ENCODE peak calls at places on chromosomes 3 and 15, in five cellular contexts. One of them, this sample, is unnamed.

GRCh38 chr3:15011174-15011573 is 53.9 kb downstream of the MRPS25 start:
- DNase-seq in astrocyte of the spinal cord: no peak
- DNase-seq in transverse colon: no peak
- DNase-seq in bronchial epithelial cell: peak; percentile 71
- DNase-seq in CD4-positive, alpha-beta T cell: no peak
- DNase-seq in this sample: no peak

GRCh38 chr3:3665961-3666640 is 133.1 kb upstream of the LRRN1 start:
- DNase-seq in astrocyte of the spinal cord: no peak
- DNase-seq in transverse colon: no peak
- DNase-seq in bronchial epithelial cell: peak; percentile 17
- DNase-seq in CD4-positive, alpha-beta T cell: no peak
- DNase-seq in this sample: peak; percentile 5

GRCh38 chr15:48244923-48245322 is 38.8 kb downstream of the SLC12A1 start:
- DNase-seq in astrocyte of the spinal cord: no peak
- DNase-seq in transverse colon: no peak
- DNase-seq in bronchial epithelial cell: peak; percentile 84
- DNase-seq in CD4-positive, alpha-beta T cell: no peak
- DNase-seq in this sample: peak; percentile 81

GRCh38 chr3:197083486-197083885 is 53.9 kb upstream of the MELTF start:
- DNase-seq in astrocyte of the spinal cord: peak; percentile 75
- DNase-seq in transverse colon: no peak
- DNase-seq in bronchial epithelial cell: peak; percentile 88
- DNase-seq in CD4-positive, alpha-beta T cell: no peak
- DNase-seq in this sample: peak; percentile 71

GRCh38 chr3:2420919-2421318 is 322.3 kb downstream of the CNTN4 start:
- DNase-seq in astrocyte of the spinal cord: no peak
- DNase-seq in transverse colon: no peak
- DNase-seq in bronchial epithelial cell: no peak
- DNase-seq in CD4-positive, alpha-beta T cell: no peak
- DNase-seq in this sample: no peak

GRCh38 chr15:94243418-94243817 is 12.1 kb downstream of the MCTP2 start:
- DNase-seq in astrocyte of the spinal cord: no peak
- DNase-seq in transverse colon: no peak
- DNase-seq in bronchial epithelial cell: no peak
- DNase-seq in CD4-positive, alpha-beta T cell: no peak
- DNase-seq in this sample: no peak

GRCh38 chr3:806006-806405 is 286.8 kb upstream of the CNTN6 start:
- DNase-seq in astrocyte of the spinal cord: no peak
- DNase-seq in transverse colon: no peak
- DNase-seq in bronchial epithelial cell: no peak
- DNase-seq in CD4-positive, alpha-beta T cell: no peak
- DNase-seq in this sample: no peak

GRCh38 chr3:184229424-184230080 is at the start of gene VWA5B2:
- DNase-seq in astrocyte of the spinal cord: peak; percentile 18
- DNase-seq in transverse colon: peak; percentile 65
- DNase-seq in bronchial epithelial cell: peak; percentile 8
- DNase-seq in CD4-positive, alpha-beta T cell: peak; percentile 56
- DNase-seq in this sample: peak; percentile 49

GRCh38 chr15:39908186-39908585 is 11.9 kb downstream of the GPR176 start:
- DNase-seq in astrocyte of the spinal cord: peak; percentile 85
- DNase-seq in transverse colon: no peak
- DNase-seq in bronchial epithelial cell: peak; percentile 91
- DNase-seq in CD4-positive, alpha-beta T cell: no peak
- DNase-seq in this sample: peak; percentile 74

GRCh38 chr15:66748320-66748779 is 46.3 kb downstream of the SMAD6 start:
- DNase-seq in astrocyte of the spinal cord: peak; percentile 78
- DNase-seq in transverse colon: no peak
- DNase-seq in bronchial epithelial cell: no peak
- DNase-seq in CD4-positive, alpha-beta T cell: no peak
- DNase-seq in this sample: no peak

GRCh38 chr3:74267126-74267525 is 347.3 kb downstream of the CNTN3 start:
- DNase-seq in astrocyte of the spinal cord: no peak
- DNase-seq in transverse colon: no peak
- DNase-seq in bronchial epithelial cell: peak; percentile 21
- DNase-seq in CD4-positive, alpha-beta T cell: no peak
- DNase-seq in this sample: peak; percentile 3

GRCh38 chr3:138440596-138440995 is 6.2 kb downstream of the ESYT3 start:
- DNase-seq in astrocyte of the spinal cord: no peak
- DNase-seq in transverse colon: no peak
- DNase-seq in bronchial epithelial cell: peak; percentile 47
- DNase-seq in CD4-positive, alpha-beta T cell: no peak
- DNase-seq in this sample: peak; percentile 24

GRCh38 chr3:101020616-101021015 is 27.4 kb upstream of the ABI3BP start:
- DNase-seq in astrocyte of the spinal cord: peak; percentile 23
- DNase-seq in transverse colon: no peak
- DNase-seq in bronchial epithelial cell: no peak
- DNase-seq in CD4-positive, alpha-beta T cell: no peak
- DNase-seq in this sample: peak; percentile 27

GRCh38 chr15:71109130-71109529 is 6.1 kb upstream of the THSD4 start:
- DNase-seq in astrocyte of the spinal cord: peak; percentile 56
- DNase-seq in transverse colon: no peak
- DNase-seq in bronchial epithelial cell: no peak
- DNase-seq in CD4-positive, alpha-beta T cell: no peak
- DNase-seq in this sample: no peak
- TF ChIP-seq CTCF in astrocyte of the spinal cord: peak; percentile 35
- TF ChIP-seq CTCF in transverse colon: no peak
- TF ChIP-seq CTCF in bronchial epithelial cell: no peak
- TF ChIP-seq CTCF in CD4-positive, alpha-beta T cell: no peak
- TF ChIP-seq CTCF in this sample: no peak

DNA sequence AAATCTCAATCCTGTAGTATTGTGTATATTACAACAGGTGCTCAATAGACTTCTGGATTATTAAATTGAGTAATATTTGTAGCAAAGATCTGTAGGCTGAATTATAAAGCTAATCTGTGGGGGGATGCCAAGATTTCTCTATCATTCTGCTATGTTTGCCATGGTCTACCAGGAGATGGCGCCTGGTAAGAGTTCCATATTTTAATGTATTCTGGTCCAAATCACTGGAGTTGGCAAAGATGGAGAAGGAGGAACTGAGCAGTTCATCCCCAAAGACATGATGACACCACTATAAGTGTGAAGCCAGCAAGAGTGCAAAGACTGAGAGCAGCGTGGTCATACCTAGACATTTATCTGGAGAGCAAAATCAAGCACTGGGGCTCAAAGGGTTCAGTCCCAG is 340.8 kb upstream of the TPRG1 start:
- DNase-seq in astrocyte of the spinal cord: no peak
- DNase-seq in transverse colon: no peak
- DNase-seq in bronchial epithelial cell: no peak
- DNase-seq in CD4-positive, alpha-beta T cell: no peak
- DNase-seq in this sample: peak; percentile 45
- TF ChIP-seq CTCF in astrocyte of the spinal cord: peak; percentile 36
- TF ChIP-seq CTCF in transverse colon: no peak
- TF ChIP-seq CTCF in bronchial epithelial cell: no peak
- TF ChIP-seq CTCF in CD4-positive, alpha-beta T cell: peak; percentile 22
- TF ChIP-seq CTCF in this sample: no peak

GRCh38 chr3:47485812-47486211 is 10.1 kb upstream of the SCAP start:
- DNase-seq in astrocyte of the spinal cord: no peak
- DNase-seq in transverse colon: no peak
- DNase-seq in bronchial epithelial cell: no peak
- DNase-seq in CD4-positive, alpha-beta T cell: no peak
- DNase-seq in this sample: no peak

GRCh38 chr3:47478022-47478421 is 2.3 kb upstream of the SCAP start:
- DNase-seq in astrocyte of the spinal cord: no peak
- DNase-seq in transverse colon: no peak
- DNase-seq in bronchial epithelial cell: no peak
- DNase-seq in CD4-positive, alpha-beta T cell: no peak
- DNase-seq in this sample: no peak

GRCh38 chr3:47479826-47480160 is 4.1 kb upstream of the SCAP start:
- DNase-seq in astrocyte of the spinal cord: no peak
- DNase-seq in transverse colon: no peak
- DNase-seq in bronchial epithelial cell: no peak
- DNase-seq in CD4-positive, alpha-beta T cell: no peak
- DNase-seq in this sample: no peak

GRCh38 chr3:47487265-47487664 is 11.5 kb upstream of the SCAP start:
- DNase-seq in astrocyte of the spinal cord: no peak
- DNase-seq in transverse colon: no peak
- DNase-seq in bronchial epithelial cell: no peak
- DNase-seq in CD4-positive, alpha-beta T cell: no peak
- DNase-seq in this sample: no peak

GRCh38 chr3:47482411-47482810 is 6.7 kb upstream of the SCAP start:
- DNase-seq in astrocyte of the spinal cord: no peak
- DNase-seq in transverse colon: no peak
- DNase-seq in bronchial epithelial cell: no peak
- DNase-seq in CD4-positive, alpha-beta T cell: no peak
- DNase-seq in this sample: no peak
- TF ChIP-seq CTCF in astrocyte of the spinal cord: no peak
- TF ChIP-seq CTCF in transverse colon: no peak
- TF ChIP-seq CTCF in bronchial epithelial cell: no peak
- TF ChIP-seq CTCF in CD4-positive, alpha-beta T cell: no peak
- TF ChIP-seq CTCF in this sample: no peak

DNA sequence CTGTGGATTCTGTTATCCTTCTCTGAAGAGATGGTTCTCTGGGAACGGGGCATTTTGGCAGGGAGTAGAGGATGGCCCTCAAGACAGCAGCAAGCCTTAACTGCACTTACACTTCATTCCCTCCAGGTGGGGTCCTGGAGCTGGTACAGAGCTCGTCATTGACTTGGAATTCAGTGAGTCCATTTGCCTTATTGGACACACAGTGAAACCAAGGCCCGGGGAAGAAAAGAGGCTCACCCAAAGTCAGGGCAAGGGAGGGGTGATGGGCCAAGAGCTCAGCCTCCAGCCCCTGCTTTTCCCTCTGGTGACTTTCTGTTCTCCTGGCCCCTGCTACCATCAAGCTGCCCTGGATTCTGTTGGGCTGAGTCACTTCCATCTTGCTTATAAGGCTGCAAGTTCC is 125.6 kb downstream of the ETFA start:
- DNase-seq in astrocyte of the spinal cord: peak; percentile 71
- DNase-seq in transverse colon: no peak
- DNase-seq in bronchial epithelial cell: peak; percentile 77
- DNase-seq in CD4-positive, alpha-beta T cell: no peak
- DNase-seq in this sample: peak; percentile 89
- TF ChIP-seq CTCF in astrocyte of the spinal cord: peak; percentile 75
- TF ChIP-seq CTCF in transverse colon: peak; percentile 51
- TF ChIP-seq CTCF in bronchial epithelial cell: peak; percentile 80
- TF ChIP-seq CTCF in CD4-positive, alpha-beta T cell: no peak
- TF ChIP-seq CTCF in this sample: peak; percentile 59